ENCODE peak calls at places on chromosomes 6 and 20, in six cellular contexts. E, V, A, N, B and X are unnamed samples.

GRCh38 chr6:112946051-112946450 is 598.9 kb downstream of the RFPL4B start:
- DNase-seq in E (no peak), V (no peak), A (no peak), B (no peak), N (no peak), X (peak; percentile 9)

GRCh38 chr6:90121982-90122381 is 174.7 kb downstream of the BACH2 start:
- DNase-seq in A (no peak), B (no peak), E (no peak), N (no peak), V (no peak), X (no peak)

GRCh38 chr6:99348823-99349619 is 453 bp downstream of the FAXC start:
- DNase-seq in B (no peak), N (no peak), E (no peak), V (no peak), A (no peak), X (no peak)

GRCh38 chr6:14232889-14233288 is 115.3 kb downstream of the CD83 start:
- DNase-seq in N (no peak), B (no peak), A (no peak), E (no peak), V (no peak), X (no peak)

GRCh38 chr20:45408646-45409213 is 641 bp downstream of the DBNDD2 start:
- DNase-seq in E (no peak), V (no peak), N (no peak), A (peak; percentile 12), B (no peak), X (no peak)

GRCh38 chr6:101117397-101118185 is 236.5 kb upstream of the ASCC3 start:
- DNase-seq in A (no peak), V (no peak), E (peak; percentile 11), N (no peak), B (no peak), X (no peak)

GRCh38 chr6:130381459-130382380 is 15.9 kb downstream of the TMEM200A start:
- DNase-seq in V (no peak), E (no peak), A (no peak), N (peak; percentile 42), B (no peak), X (no peak)

GRCh38 chr6:44022296-44022661 is 105.0 kb downstream of the MRPL14 start:
- DNase-seq in V (no peak), A (no peak), N (no peak), B (no peak), E (peak; percentile 74), X (no peak)

GRCh38 chr20:51487076-51487475 is 55.4 kb downstream of the NFATC2 start:
- DNase-seq in B (no peak), E (no peak), V (no peak), N (no peak), A (no peak), X (no peak)

GRCh38 chr20:33773412-33774089 is 37.6 kb upstream of the CHMP4B start:
- DNase-seq in B (no peak), A (no peak), E (no peak), V (no peak), N (no peak), X (no peak)

GRCh38 chr6:63997727-63998126 is 362.1 kb downstream of the PHF3 start:
- DNase-seq in N (no peak), E (no peak), V (no peak), B (no peak), A (no peak), X (no peak)

GRCh38 chr20:25543068-25543467 is 42.3 kb downstream of the NINL start:
- DNase-seq in N (no peak), E (peak; percentile 55), B (peak; percentile 8), A (no peak), V (no peak), X (peak; percentile 40)

GRCh38 chr6:131763749-131764148 is 44.1 kb upstream of the ENPP1 start:
- DNase-seq in A (no peak), N (no peak), E (no peak), V (no peak), B (no peak), X (no peak)

GRCh38 chr6:168934856-168935627 is 318.6 kb downstream of the THBS2 start:
- DNase-seq in B (no peak), V (no peak), E (no peak), N (no peak), A (no peak), X (no peak)

GRCh38 chr6:42694586-42694985 is 27.8 kb downstream of the PRPH2 start:
- DNase-seq in A (no peak), E (peak; percentile 29), N (no peak), B (peak; percentile 37), V (no peak), X (peak; percentile 57)

GRCh38 chr6:56246544-56246940 is 838 bp downstream of the COL21A1 start:
- DNase-seq in N (no peak), A (no peak), B (no peak), V (no peak), E (no peak), X (no peak)

GRCh38 chr6:11525468-11526155 is 11.9 kb upstream of the TMEM170B start:
- DNase-seq in E (no peak), A (no peak), B (no peak), V (no peak), N (no peak), X (no peak)

GRCh38 chr6:38528196-38528965 is 111.3 kb downstream of the BTBD9 start:
- DNase-seq in A (peak; percentile 9), E (no peak), V (no peak), N (no peak), B (no peak), X (no peak)

GRCh38 chr6:160258346-160259142 is at the start of gene SLC22A2:
- DNase-seq in N (no peak), A (no peak), E (no peak), B (no peak), V (no peak), X (no peak)

GRCh38 chr6:161951139-161951538 is 677.3 kb upstream of the AGPAT4 start:
- DNase-seq in E (no peak), B (no peak), V (no peak), N (no peak), A (no peak), X (no peak)

GRCh38 chr6:4794140-4794707 is 18.0 kb downstream of the CDYL start:
- DNase-seq in E (no peak), V (no peak), A (no peak), N (no peak), B (no peak), X (no peak)

GRCh38 chr20:38284893-38285444 is 19.0 kb upstream of the BPI start:
- DNase-seq in V (no peak), N (no peak), E (no peak), A (no peak), B (no peak), X (no peak)

GRCh38 chr6:33427585-33428218 is 7.8 kb downstream of the SYNGAP1 start:
- DNase-seq in V (no peak), E (no peak), N (no peak), B (no peak), A (peak; percentile 30), X (peak; percentile 11)

GRCh38 chr6:81623106-81623834 is 129.2 kb downstream of the TENT5A start:
- DNase-seq in E (no peak), B (no peak), N (no peak), V (no peak), A (no peak), X (peak; percentile 46)

GRCh38 chr6:3009930-3010329 is 10.2 kb downstream of the NQO2 start:
- DNase-seq in E (peak; percentile 56), A (no peak), N (no peak), V (no peak), B (no peak), X (no peak)

GRCh38 chr20:11178946-11179654 is 505.3 kb upstream of the JAG1 start:
- DNase-seq in E (peak; percentile 86), N (no peak), V (no peak), A (no peak), B (no peak), X (peak; percentile 69)

GRCh38 chr6:165219629-165220028 is 89.8 kb downstream of the C6orf118 start:
- DNase-seq in N (no peak), E (no peak), A (no peak), V (no peak), B (no peak), X (no peak)

GRCh38 chr20:35007413-35007812 is 51.7 kb downstream of the MYH7B start:
- DNase-seq in N (no peak), E (no peak), A (no peak), B (no peak), V (no peak), X (no peak)

GRCh38 chr6:4678506-4679300 is 97.5 kb upstream of the CDYL start:
- DNase-seq in B (no peak), E (no peak), A (no peak), V (no peak), N (no peak), X (no peak)

GRCh38 chr6:155177369-155177961 is 86.3 kb upstream of the CLDN20 start:
- DNase-seq in N (peak; percentile 7), V (no peak), E (peak; percentile 73), B (peak; percentile 41), A (no peak), X (no peak)

GRCh38 chr20:37807901-37808751 is 94.8 kb upstream of the VSTM2L start:
- DNase-seq in B (no peak), E (no peak), N (no peak), A (no peak), V (no peak), X (no peak)

GRCh38 chr6:71727632-71728294 is 158.6 kb upstream of the RIMS1 start:
- DNase-seq in N (no peak), A (no peak), B (no peak), E (no peak), V (no peak), X (no peak)

GRCh38 chr20:2005831-2006426 is 12.1 kb upstream of the PDYN start:
- DNase-seq in N (no peak), E (peak; percentile 47), V (peak; percentile 86), A (no peak), B (peak; percentile 9), X (peak; percentile 5)

GRCh38 chr20:1381753-1382591 is 10.9 kb downstream of the FKBP1A start:
- DNase-seq in N (peak; percentile 41), E (no peak), B (no peak), A (no peak), V (no peak), X (no peak)

GRCh38 chr6:34295721-34296120 is 46.9 kb upstream of the SMIM29 start:
- DNase-seq in A (no peak), E (peak; percentile 6), B (no peak), N (no peak), V (no peak), X (no peak)

GRCh38 chr20:49534314-49534713 is 33.6 kb downstream of the PTGIS start:
- DNase-seq in A (no peak), B (no peak), E (peak; percentile 77), N (peak; percentile 27), V (peak; percentile 52), X (peak; percentile 58)

GRCh38 chr6:151025076-151025475 is 159.6 kb downstream of the MTHFD1L start:
- DNase-seq in V (no peak), N (no peak), A (peak; percentile 34), E (no peak), B (no peak), X (no peak)